ENCODE peak calls at places on chromosomes 11 and 22, in six cellular contexts. A is mucosa of descending colon, S is heart right ventricle, J is psoas muscle, P is Caco-2, L is breast epithelium. V is an unnamed sample.
A peak's percentile ranks its signal among the peaks of the same experiment; 100 is the strongest.

GRCh38 chr11:7890417-7891179 is 40.5 kb downstream of the OR10A6 start:
- DNase-seq in S (no peak), J (no peak), P (no peak), L (no peak), A (no peak), V (no peak)

GRCh38 chr11:131664811-131665210 is 294.4 kb downstream of the NTM start:
- DNase-seq in S (no peak), A (no peak), J (no peak), P (no peak), L (no peak), V (no peak)

GRCh38 chr22:27919943-27920755 is 1.1 kb upstream of the PITPNB start:
- DNase-seq in P (peak; percentile 49), S (no peak), J (peak; percentile 21), A (no peak), L (no peak), V (peak; percentile 78)

GRCh38 chr11:1852885-1853284 is at the start of gene LSP1:
- DNase-seq in J (no peak), S (peak; percentile 25), A (peak; percentile 85), P (no peak), L (no peak), V (no peak)

GRCh38 chr11:63565728-63566127 is 2.5 kb upstream of the PLAAT2 start:
- DNase-seq in J (no peak), P (no peak), S (no peak), A (no peak), L (peak; percentile 15), V (no peak)

GRCh38 chr22:29693671-29694070 is 26.1 kb upstream of the CABP7 start:
- DNase-seq in P (no peak), A (no peak), J (no peak), S (no peak), L (no peak), V (no peak)

GRCh38 chr11:15816270-15816871 is 540.0 kb downstream of the SOX6 start:
- DNase-seq in A (no peak), P (no peak), J (no peak), S (no peak), L (no peak), V (peak; percentile 91)

GRCh38 chr11:73942030-73942429 is 8.8 kb upstream of the DNAJB13 start:
- DNase-seq in P (no peak), A (no peak), L (no peak), J (no peak), S (no peak), V (no peak)

GRCh38 chr11:95371147-95371546 is 140.1 kb upstream of the SESN3 start:
- DNase-seq in A (no peak), P (no peak), S (no peak), L (no peak), J (no peak), V (no peak)

GRCh38 chr11:1877211-1878133 is 14.2 kb downstream of the PRR33 start:
- DNase-seq in J (peak; percentile 62), P (no peak), A (peak; percentile 71), S (peak; percentile 78), L (no peak), V (peak; percentile 73)

GRCh38 chr11:116379185-116379828 is 393.5 kb downstream of the BUD13 start:
- DNase-seq in L (no peak), J (no peak), A (no peak), S (peak; percentile 30), P (peak; percentile 87), V (peak; percentile 42)

GRCh38 chr11:36238881-36239280 is 50.3 kb downstream of the COMMD9 start:
- DNase-seq in A (no peak), P (no peak), L (no peak), S (no peak), J (no peak), V (no peak)

GRCh38 chr11:3674189-3674588 is 3.0 kb upstream of the CHRNA10 start:
- DNase-seq in P (no peak), S (no peak), A (no peak), J (no peak), L (no peak), V (no peak)

GRCh38 chr11:117443269-117444186 is 115.9 kb downstream of the CEP164 start:
- DNase-seq in A (no peak), P (peak; percentile 84), L (no peak), J (no peak), S (peak; percentile 63), V (peak; percentile 78)

GRCh38 chr22:42039271-42039670 is 31.3 kb downstream of the NAGA start:
- DNase-seq in A (no peak), J (no peak), P (no peak), S (no peak), L (no peak), V (no peak)

GRCh38 chr22:40463727-40464126 is 93.3 kb downstream of the SGSM3 start:
- DNase-seq in L (no peak), S (no peak), A (no peak), J (no peak), P (no peak), V (no peak)

GRCh38 chr11:47616726-47617416 is 22.7 kb upstream of the C1QTNF4 start:
- DNase-seq in P (peak; percentile 57), A (no peak), L (no peak), S (no peak), J (no peak), V (peak; percentile 89)

GRCh38 chr22:32482708-32483107 is 8.1 kb downstream of the FBXO7 start:
- DNase-seq in S (no peak), J (no peak), L (no peak), P (no peak), A (no peak), V (no peak)

GRCh38 chr22:19844423-19845368 is 10.0 kb downstream of the GNB1L start:
- DNase-seq in L (peak; percentile 74), J (peak; percentile 68), S (peak; percentile 59), A (peak; percentile 67), P (no peak), V (no peak)

GRCh38 chr11:29200776-29201574 is 815.9 kb downstream of the KCNA4 start:
- DNase-seq in J (no peak), S (no peak), L (no peak), P (no peak), A (peak; percentile 61), V (no peak)

GRCh38 chr22:36445158-36445668 is 36.2 kb downstream of the TXN2 start:
- DNase-seq in A (no peak), J (peak; percentile 51), L (no peak), P (no peak), S (peak; percentile 56), V (no peak)

GRCh38 chr22:30481711-30482110 is 9.9 kb upstream of the SEC14L3 start:
- DNase-seq in S (no peak), L (no peak), A (no peak), J (no peak), P (no peak), V (no peak)

GRCh38 chr22:46694423-46695170 is 43.5 kb downstream of the CERK start:
- DNase-seq in S (no peak), A (peak; percentile 43), L (no peak), J (no peak), P (no peak), V (no peak)

GRCh38 chr11:44138286-44138685 is 42.8 kb downstream of the EXT2 start:
- DNase-seq in A (no peak), J (no peak), L (no peak), P (no peak), S (no peak), V (no peak)

GRCh38 chr11:1839204-1839923 is 583 bp downstream of the TNNI2 start:
- DNase-seq in S (no peak), L (no peak), A (no peak), P (no peak), J (no peak), V (no peak)

DNA sequence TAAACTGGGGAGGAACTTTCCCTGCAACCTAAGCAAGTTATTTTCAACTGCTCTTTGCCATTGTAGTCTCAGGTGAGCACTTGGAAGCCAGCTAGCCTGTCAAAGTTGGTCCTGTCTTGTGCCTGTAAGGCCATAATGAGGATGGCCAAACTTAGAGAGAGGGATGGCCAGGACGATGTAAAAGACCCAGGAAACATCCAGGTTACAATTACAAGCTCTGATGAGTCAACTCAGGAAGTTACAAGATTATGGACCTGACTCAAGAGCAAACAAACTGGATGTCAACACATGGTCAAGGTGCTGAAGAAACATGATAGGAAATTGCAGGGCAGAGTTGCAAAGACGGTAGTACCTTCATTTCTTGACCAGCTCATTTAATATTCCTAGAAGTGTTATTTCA is 1.6 kb downstream of the GTPBP1 start:
- DNase-seq in S (no peak), A (no peak), P (no peak), J (no peak), L (no peak), V (no peak)
- H3K4me3 ChIP-seq in S (no peak overlapping the region), A (no peak overlapping the region), P (peak overlapping the region; percentile 97), J (peak overlapping the region; percentile 98), L (peak overlapping the region; percentile 89), V (peak overlapping the region; percentile 86)

DNA sequence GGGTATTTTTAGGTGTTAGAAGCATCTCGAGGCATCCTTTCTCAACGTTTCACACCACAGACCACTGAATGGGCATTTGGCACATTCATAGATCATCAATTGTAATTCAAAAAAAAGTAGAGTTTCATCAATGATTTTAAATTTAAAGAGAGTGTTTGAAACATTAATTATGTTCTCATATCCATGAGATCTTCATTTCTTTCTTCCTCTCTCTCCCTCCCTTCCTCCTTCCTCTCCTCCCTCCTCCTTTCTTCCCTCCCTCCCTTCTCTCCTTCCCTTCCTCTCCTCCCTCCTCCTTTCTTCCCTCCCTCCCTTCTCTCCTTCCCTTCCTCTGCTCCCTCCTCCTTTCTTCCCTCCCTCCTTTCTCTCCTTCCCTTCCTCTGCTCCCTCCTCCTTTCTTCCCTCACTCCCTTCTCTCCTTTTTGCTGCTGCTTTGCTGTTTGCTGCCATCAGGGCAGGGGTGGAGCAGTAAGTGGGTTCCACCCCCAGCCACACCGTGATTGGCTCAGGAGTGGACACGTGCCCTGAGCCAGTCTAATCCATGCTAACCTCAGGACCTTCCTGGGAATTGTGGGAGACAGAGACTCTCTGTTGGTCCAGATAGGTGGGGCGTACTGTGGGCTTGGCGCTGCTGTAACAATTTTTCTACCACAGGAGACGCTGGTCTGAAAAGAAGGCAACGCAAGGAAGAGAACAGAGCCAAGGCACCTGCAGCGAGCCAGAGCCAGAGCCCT is 33.8 kb upstream of the APOBEC3A start:
- DNase-seq in P (peak; percentile 92), S (peak; percentile 66), L (peak; percentile 80), J (peak; percentile 73), A (peak; percentile 74), V (peak; percentile 28)
- TF ChIP-seq CTCF in P (peak; percentile 27), S (no peak), L (peak; percentile 31), J (peak; percentile 11), A (no peak), V (peak; percentile 37)

GRCh38 chr11:9745411-9746211 is 81.7 kb downstream of the SWAP70 start:
- DNase-seq in L (no peak), P (no peak), J (no peak), S (no peak), A (no peak), V (no peak)
- H3K4me3 ChIP-seq in L (no peak overlapping the region), P (no peak overlapping the region), J (no peak overlapping the region), S (no peak overlapping the region), A (no peak overlapping the region), V (no peak overlapping the region)

GRCh38 chr11:45805305-45806071 is 539 bp downstream of the SLC35C1 start:
- DNase-seq in P (peak; percentile 74), A (peak; percentile 71), S (peak; percentile 41), L (peak; percentile 42), J (peak; percentile 36), V (peak; percentile 67)

GRCh38 chr11:45806072-45806933 is 1.4 kb downstream of the SLC35C1 start:
- DNase-seq in P (no peak), J (no peak), S (no peak), A (no peak), L (no peak), V (no peak)

GRCh38 chr11:45803981-45804805 is 756 bp upstream of the SLC35C1 start:
- DNase-seq in S (peak; percentile 87), A (peak; percentile 94), L (peak; percentile 43), J (peak; percentile 86), P (peak; percentile 73), V (peak; percentile 70)

GRCh38 chr11:45802531-45803317 is 2.2 kb upstream of the SLC35C1 start:
- DNase-seq in S (no peak), L (no peak), J (no peak), P (no peak), A (no peak), V (no peak)

GRCh38 chr11:45804806-45805304 is at the start of gene SLC35C1:
- DNase-seq in S (peak; percentile 97), A (peak; percentile 99), L (peak; percentile 95), J (peak; percentile 97), P (peak; percentile 99), V (peak; percentile 96)
- TF ChIP-seq CTCF in S (peak; percentile 57), A (peak; percentile 37), L (no peak), J (no peak), P (no peak), V (peak; percentile 1)